ENCODE peak calls at places on chromosomes 11 and 22, in five cellular contexts. Z, Y, L, J and R are unnamed samples.

GRCh38 chr22:30077279-30077678 is 3.0 kb upstream of the HORMAD2 start:
- DNase-seq in J (no peak), L (no peak), Z (no peak), Y (no peak), R (no peak)

GRCh38 chr11:130580372-130580771 is 131.9 kb downstream of the ADAMTS15 start:
- DNase-seq in Z (peak; percentile 28), Y (no peak), L (no peak), J (no peak), R (peak; percentile 65)

GRCh38 chr11:95565692-95566091 is 223.9 kb downstream of the FAM76B start:
- DNase-seq in Y (no peak), L (no peak), Z (no peak), J (no peak), R (no peak)

GRCh38 chr11:20097319-20098221 is 62.7 kb downstream of the DBX1 start:
- DNase-seq in J (no peak), Z (no peak), L (peak; percentile 24), Y (no peak), R (peak; percentile 10)

GRCh38 chr11:84117394-84117793 is 831.2 kb upstream of the CCDC90B start:
- DNase-seq in Z (no peak), J (no peak), Y (no peak), L (no peak), R (no peak)

GRCh38 chr11:102386376-102386775 is 39.4 kb downstream of the BIRC2 start:
- DNase-seq in L (no peak), J (no peak), Z (no peak), Y (no peak), R (no peak)

GRCh38 chr11:74684661-74685060 is 46.6 kb downstream of the CHRDL2 start:
- DNase-seq in Y (no peak), Z (no peak), L (no peak), J (no peak), R (no peak)

GRCh38 chr22:40668611-40669390 is 10.5 kb upstream of the MCHR1 start:
- DNase-seq in L (no peak), Y (no peak), J (peak; percentile 21), Z (peak; percentile 93), R (no peak)

GRCh38 chr22:28103596-28103995 is 184.5 kb upstream of the PITPNB start:
- DNase-seq in J (no peak), L (no peak), Z (no peak), Y (no peak), R (no peak)

GRCh38 chr11:83612891-83613766 is 327.0 kb upstream of the CCDC90B start:
- DNase-seq in Y (no peak), L (no peak), J (no peak), Z (no peak), R (no peak)

GRCh38 chr22:31575190-31575589 is 78.9 kb downstream of the SFI1 start:
- DNase-seq in J (no peak), Z (no peak), Y (no peak), L (no peak), R (no peak)

GRCh38 chr22:39184586-39185577 is 32.4 kb upstream of the CBX7 start:
- DNase-seq in Z (peak; percentile 49), L (no peak), Y (no peak), J (no peak), R (no peak)

GRCh38 chr11:117816151-117816741 is 8.3 kb downstream of the FXYD2 start:
- DNase-seq in Y (no peak), J (no peak), L (no peak), Z (peak; percentile 67), R (no peak)

GRCh38 chr11:67503119-67504022 is 1.8 kb downstream of the PITPNM1 start:
- DNase-seq in Y (no peak), J (no peak), L (no peak), Z (no peak), R (no peak)

GRCh38 chr11:103109818-103110388 is 677 bp downstream of the DYNC2H1 start:
- DNase-seq in L (no peak), J (peak; percentile 15), Z (no peak), Y (no peak), R (no peak)

GRCh38 chr22:35477911-35478582 is 62.6 kb upstream of the RASD2 start:
- DNase-seq in L (peak; percentile 91), Y (peak; percentile 72), J (no peak), Z (peak; percentile 94), R (no peak)

GRCh38 chr11:78708388-78708787 is 133.7 kb upstream of the NARS2 start:
- DNase-seq in Y (no peak), Z (no peak), J (no peak), L (no peak), R (no peak)

GRCh38 chr11:17915500-17916143 is 97.2 kb downstream of the SERGEF start:
- DNase-seq in L (no peak), Y (no peak), J (no peak), Z (no peak), R (no peak)

GRCh38 chr22:23240639-23241389 is 60.5 kb downstream of the BCR start:
- DNase-seq in Z (no peak), J (no peak), Y (no peak), L (no peak), R (no peak)

GRCh38 chr11:46553746-46554204 is 40.0 kb downstream of the AMBRA1 start:
- DNase-seq in Z (peak; percentile 81), J (no peak), L (no peak), Y (no peak), R (no peak)